ENCODE peak calls at places on chromosomes 3 and 15, in six cellular contexts. M is HS-27A, Z is endothelial cell of umbilical vein, R is mesothelial cell of epicardium, T is fibroblast of the conjunctiva, X is hepatic stellate cell. V is an unnamed sample.

GRCh38 chr3:13623101-13623654 is 74.3 kb downstream of the FBLN2 start:
- DNase-seq in R (peak; percentile 65), T (no peak), M (no peak), X (no peak), Z (no peak), V (no peak)

GRCh38 chr15:23038741-23039150 is 623 bp downstream of the TUBGCP5 start:
- DNase-seq in T (no peak), M (peak; percentile 39), R (no peak), Z (peak; percentile 54), X (peak; percentile 54), V (peak; percentile 66)

GRCh38 chr3:183892610-183893214 is 8.0 kb upstream of the PARL start:
- DNase-seq in R (no peak), Z (no peak), X (no peak), T (no peak), M (no peak), V (no peak)

GRCh38 chr3:171328419-171329082 is 131.7 kb downstream of the TNIK start:
- DNase-seq in Z (no peak), T (no peak), X (no peak), R (no peak), M (no peak), V (peak; percentile 64)

GRCh38 chr3:46114324-46114988 is 87.2 kb upstream of the XCR1 start:
- DNase-seq in M (peak; percentile 69), X (no peak), R (no peak), T (no peak), Z (no peak), V (no peak)

GRCh38 chr15:73876779-73877178 is 3.4 kb downstream of the TBC1D21 start:
- DNase-seq in M (no peak), X (no peak), Z (no peak), R (no peak), T (no peak), V (peak; percentile 66)

GRCh38 chr3:129888739-129889138 is 4.8 kb downstream of the TMCC1 start:
- DNase-seq in T (peak; percentile 50), X (peak; percentile 84), R (no peak), M (peak; percentile 87), Z (peak; percentile 48), V (no peak)

GRCh38 chr3:60909526-60909925 is 341.7 kb downstream of the FHIT start:
- DNase-seq in T (no peak), X (no peak), R (no peak), Z (no peak), M (no peak), V (no peak)

GRCh38 chr3:186487819-186488218 is 56.4 kb downstream of the CRYGS start:
- DNase-seq in Z (no peak), T (no peak), R (no peak), M (no peak), X (no peak), V (peak; percentile 80)

GRCh38 chr3:168218600-168218999 is 122.9 kb upstream of the GOLIM4 start:
- DNase-seq in X (no peak), Z (no peak), T (no peak), M (no peak), R (no peak), V (no peak)

GRCh38 chr3:102224171-102224570 is 210.6 kb upstream of the ZPLD1 start:
- DNase-seq in R (no peak), T (no peak), X (no peak), Z (peak; percentile 45), M (no peak), V (peak; percentile 49)

GRCh38 chr3:125202197-125202596 is 10.4 kb downstream of the SLC12A8 start:
- DNase-seq in T (no peak), X (no peak), R (no peak), Z (no peak), M (no peak), V (peak; percentile 66)

GRCh38 chr3:187746479-187747335 is 1.4 kb upstream of the BCL6 start:
- DNase-seq in M (no peak), T (no peak), Z (no peak), X (no peak), R (no peak), V (no peak)

GRCh38 chr3:170701696-170702678 is 116.1 kb upstream of the SLC7A14 start:
- DNase-seq in Z (no peak), M (no peak), R (no peak), T (no peak), X (no peak), V (no peak)

GRCh38 chr3:167151671-167152070 is 228.4 kb downstream of the ZBBX start:
- DNase-seq in Z (no peak), M (no peak), X (no peak), R (no peak), T (no peak), V (no peak)

GRCh38 chr3:128665362-128666021 is 14.9 kb upstream of the RPN1 start:
- DNase-seq in M (no peak), T (no peak), Z (peak; percentile 50), X (no peak), R (no peak), V (no peak)

V was measured in NCI-H82.